ENCODE peak calls at places on chromosome 14, in ten cellular contexts. Z, L, W, J, X, F, P, M, K and T are unnamed samples.
A peak's percentile ranks its signal among the peaks of the same experiment; 100 is the strongest.

GRCh38 chr14:68467425-68467824 is 325.4 kb downstream of the ZFP36L1 start:
- DNase-seq in L (no peak), K (no peak), X (no peak), J (no peak), M (no peak), P (no peak), W (no peak), Z (no peak), F (no peak), T (no peak)

GRCh38 chr14:32313977-32314376 is 15.1 kb upstream of the AKAP6 start:
- DNase-seq in L (no peak), J (no peak), X (no peak), Z (no peak), F (no peak), M (no peak), K (no peak), W (no peak), P (no peak), T (peak; percentile 13)

GRCh38 chr14:30559638-30560071 is 697 bp downstream of the G2E3 start:
- DNase-seq in K (no peak), F (no peak), J (no peak), X (no peak), P (no peak), W (no peak), Z (peak; percentile 11), M (no peak), L (no peak), T (no peak)

GRCh38 chr14:95332641-95333040 is 12.9 kb upstream of the CLMN start:
- DNase-seq in Z (no peak), L (no peak), J (no peak), M (no peak), K (no peak), F (no peak), W (no peak), X (no peak), P (no peak), T (peak; percentile 49)

GRCh38 chr14:78254911-78255431 is 84.8 kb downstream of the NRXN3 start:
- DNase-seq in X (no peak), J (no peak), K (no peak), M (no peak), F (no peak), Z (peak; percentile 42), W (no peak), P (peak; percentile 80), L (peak; percentile 5), T (no peak)

GRCh38 chr14:60862283-60862682 is 118.6 kb downstream of the TRMT5 start:
- DNase-seq in Z (no peak), W (peak; percentile 84), J (no peak), P (no peak), F (no peak), M (peak; percentile 44), X (peak; percentile 52), K (no peak), L (no peak), T (peak; percentile 82)

GRCh38 chr14:94906577-94906976 is 136.7 kb upstream of the GSC start:
- DNase-seq in P (no peak), W (no peak), L (no peak), Z (no peak), F (no peak), J (no peak), M (no peak), K (no peak), X (no peak), T (no peak)

GRCh38 chr14:99755629-99756603 is 37.3 kb upstream of the EML1 start:
- DNase-seq in L (no peak), K (no peak), F (peak; percentile 36), M (peak; percentile 95), Z (no peak), W (peak; percentile 79), P (peak; percentile 95), J (peak; percentile 84), X (peak; percentile 72), T (peak; percentile 73)

GRCh38 chr14:52010173-52010693 is 20.9 kb downstream of the RTRAF start:
- DNase-seq in P (no peak), Z (no peak), W (no peak), K (no peak), F (no peak), X (no peak), J (no peak), L (no peak), M (no peak), T (no peak)

GRCh38 chr14:45426685-45427282 is 173.8 kb upstream of the MIS18BP1 start:
- DNase-seq in Z (no peak), K (no peak), F (no peak), P (no peak), X (peak; percentile 4), W (no peak), M (no peak), J (no peak), L (no peak), T (no peak)

GRCh38 chr14:106802413-106803364 is 1276.3 kb downstream of the TMEM121 start:
- DNase-seq in J (no peak), X (no peak), L (no peak), P (no peak), W (no peak), K (no peak), M (no peak), Z (peak; percentile 21), F (no peak), T (peak; percentile 52)

GRCh38 chr14:31068235-31068634 is 42.1 kb upstream of the STRN3 start:
- DNase-seq in Z (no peak), J (no peak), P (no peak), W (peak; percentile 33), L (no peak), F (no peak), M (no peak), K (peak; percentile 9), X (no peak), T (no peak)

GRCh38 chr14:102182901-102183619 is 43.4 kb downstream of the WDR20 start:
- DNase-seq in Z (no peak), P (peak; percentile 23), W (no peak), L (no peak), J (no peak), X (no peak), M (no peak), K (no peak), F (no peak), T (no peak)

GRCh38 chr14:80567905-80568512 is 356.7 kb upstream of the DIO2 start:
- DNase-seq in F (no peak), W (no peak), J (no peak), M (no peak), X (peak; percentile 2), K (no peak), Z (peak; percentile 6), P (no peak), L (no peak), T (no peak)

GRCh38 chr14:44700184-44700583 is 193.1 kb upstream of the FSCB start:
- DNase-seq in K (no peak), Z (no peak), L (no peak), W (no peak), F (no peak), X (peak; percentile 8), J (no peak), P (peak; percentile 2), M (no peak), T (no peak)

GRCh38 chr14:23861666-23862065 is 91.9 kb upstream of the DHRS4 start:
- DNase-seq in J (no peak), W (no peak), Z (no peak), K (no peak), M (peak; percentile 55), L (no peak), P (no peak), X (no peak), F (no peak), T (no peak)